ENCODE peak calls at places on chromosomes 6 and 20, in eight cellular contexts. I, N, O, F, Q, C, D and W are unnamed samples.

GRCh38 chr6:35719830-35720733 is 16.8 kb upstream of the ARMC12 start:
- DNase-seq in I (peak; percentile 67), N (peak; percentile 76), O (peak; percentile 79), F (no peak), Q (peak; percentile 29), C (peak; percentile 64), D (peak; percentile 56), W (no peak)

GRCh38 chr6:37137201-37137880 is 32.6 kb upstream of the PIM1 start:
- DNase-seq in I (no peak), N (no peak), O (peak; percentile 99), F (no peak), Q (peak; percentile 100), C (no peak), D (peak; percentile 98), W (peak; percentile 94)

GRCh38 chr6:4270799-4271198 is 135.4 kb upstream of the ECI2 start:
- DNase-seq in I (no peak), N (no peak), O (no peak), F (no peak), Q (peak; percentile 23), C (no peak), D (peak; percentile 53), W (peak; percentile 22)

GRCh38 chr6:149318581-149319286 is 1.2 kb downstream of the TAB2 start:
- DNase-seq in I (no peak), N (no peak), O (peak; percentile 32), F (no peak), Q (peak; percentile 46), C (no peak), D (peak; percentile 36), W (no peak)

GRCh38 chr20:15930324-15931305 is 642.6 kb downstream of the KIF16B start:
- DNase-seq in I (peak; percentile 41), N (peak; percentile 26), O (peak; percentile 25), F (peak; percentile 38), Q (peak; percentile 12), C (peak; percentile 62), D (peak; percentile 8), W (peak; percentile 71)

GRCh38 chr6:169263836-169264608 is 10.4 kb upstream of the THBS2 start:
- DNase-seq in I (no peak), N (no peak), O (no peak), F (no peak), Q (peak; percentile 73), C (peak; percentile 75), D (peak; percentile 77), W (peak; percentile 91)

GRCh38 chr6:25022140-25022553 is 86.4 kb upstream of the RIPOR2 start:
- DNase-seq in I (no peak), N (no peak), O (peak; percentile 90), F (no peak), Q (no peak), C (no peak), D (peak; percentile 66), W (no peak)

GRCh38 chr20:50987493-50988210 is 29.0 kb downstream of the MOCS3 start:
- DNase-seq in I (peak; percentile 48), N (peak; percentile 84), O (peak; percentile 89), F (peak; percentile 78), Q (peak; percentile 87), C (peak; percentile 88), D (peak; percentile 94), W (peak; percentile 82)

GRCh38 chr6:125114248-125114858 is 39.2 kb upstream of the TPD52L1 start:
- DNase-seq in I (peak; percentile 41), N (peak; percentile 7), O (peak; percentile 66), F (no peak), Q (peak; percentile 64), C (peak; percentile 74), D (peak; percentile 75), W (peak; percentile 62)

GRCh38 chr6:159473435-159473834 is 219.6 kb downstream of the SOD2 start:
- DNase-seq in I (no peak), N (no peak), O (no peak), F (no peak), Q (no peak), C (no peak), D (no peak), W (no peak)

GRCh38 chr6:165665384-165665672 is 2.3 kb upstream of the PDE10A start:
- DNase-seq in I (no peak), N (no peak), O (no peak), F (no peak), Q (no peak), C (no peak), D (no peak), W (no peak)

GRCh38 chr6:35304299-35304698 is 6.7 kb downstream of the DEF6 start:
- DNase-seq in I (no peak), N (no peak), O (peak; percentile 32), F (no peak), Q (no peak), C (no peak), D (no peak), W (no peak)

GRCh38 chr6:119137194-119138072 is 59.0 kb upstream of the FAM184A start:
- DNase-seq in I (no peak), N (no peak), O (peak; percentile 28), F (no peak), Q (peak; percentile 9), C (no peak), D (peak; percentile 60), W (peak; percentile 39)

GRCh38 chr6:78947962-78948361 is 80.6 kb downstream of the IRAK1BP1 start:
- DNase-seq in I (no peak), N (no peak), O (peak; percentile 15), F (no peak), Q (peak; percentile 68), C (no peak), D (peak; percentile 35), W (peak; percentile 60)

GRCh38 chr6:30555428-30556005 is 772 bp downstream of the GNL1 start:
- DNase-seq in I (peak; percentile 42), N (no peak), O (peak; percentile 71), F (peak; percentile 31), Q (peak; percentile 47), C (peak; percentile 54), D (peak; percentile 59), W (peak; percentile 29)

GRCh38 chr6:161908872-161909271 is 635.0 kb upstream of the AGPAT4 start:
- DNase-seq in I (no peak), N (no peak), O (no peak), F (no peak), Q (no peak), C (no peak), D (no peak), W (peak; percentile 15)